ENCODE peak calls at places on chromosomes 11 and 22, in four cellular contexts. V, G, N and P are unnamed samples.

GRCh38 chr22:41922336-41922735 is 4.3 kb downstream of the TNFRSF13C start:
- DNase-seq in V (no peak), G (no peak), N (no peak), P (no peak)

GRCh38 chr11:63866211-63866610 is 27.3 kb downstream of the MARK2 start:
- DNase-seq in V (no peak), G (no peak), N (peak; percentile 61), P (peak; percentile 84)

GRCh38 chr11:68351450-68352275 is 39.3 kb downstream of the LRP5 start:
- DNase-seq in V (no peak), G (no peak), N (no peak), P (no peak)

GRCh38 chr11:34243620-34244493 is 114.0 kb downstream of the ABTB2 start:
- DNase-seq in V (no peak), G (no peak), N (peak; percentile 77), P (peak; percentile 46)

GRCh38 chr11:41431784-41432183 is 27.7 kb downstream of the LRRC4C start:
- DNase-seq in V (peak; percentile 5), G (no peak), N (no peak), P (peak; percentile 76)

GRCh38 chr11:12418019-12418611 is 40.7 kb downstream of the PARVA start:
- DNase-seq in V (no peak), G (no peak), N (peak; percentile 57), P (peak; percentile 64)

GRCh38 chr11:9459573-9460321 is 1.1 kb upstream of the ZNF143 start:
- DNase-seq in V (no peak), G (peak; percentile 17), N (peak; percentile 64), P (peak; percentile 42)

GRCh38 chr22:20295262-20296064 is 24.4 kb downstream of the DGCR6L start:
- DNase-seq in V (no peak), G (no peak), N (no peak), P (no peak)

GRCh38 chr22:36658900-36659299 is 44.7 kb downstream of the CACNG2 start:
- DNase-seq in V (no peak), G (no peak), N (no peak), P (peak; percentile 15)

GRCh38 chr11:69483696-69484426 is 2.4 kb downstream of the LINC01488 start:
- DNase-seq in V (no peak), G (no peak), N (no peak), P (no peak)

GRCh38 chr11:12205330-12205729 is 94.9 kb downstream of the MICAL2 start:
- DNase-seq in V (no peak), G (no peak), N (peak; percentile 87), P (no peak)

GRCh38 chr11:129320485-129320884 is 55.2 kb upstream of the BARX2 start:
- DNase-seq in V (no peak), G (no peak), N (no peak), P (no peak)

GRCh38 chr11:134837166-134837886 is 425.3 kb upstream of the B3GAT1 start:
- DNase-seq in V (no peak), G (no peak), N (no peak), P (no peak)

GRCh38 chr11:18372187-18372586 is 22.2 kb upstream of the LDHA start:
- DNase-seq in V (no peak), G (no peak), N (no peak), P (no peak)

GRCh38 chr11:61602775-61603569 is 22.1 kb upstream of the SYT7 start:
- DNase-seq in V (peak; percentile 52), G (no peak), N (peak; percentile 96), P (peak; percentile 90)

GRCh38 chr11:8261316-8261715 is 2.4 kb downstream of the LMO1 start:
- DNase-seq in V (no peak), G (no peak), N (no peak), P (no peak)

GRCh38 chr11:102518296-102519094 is 12.1 kb downstream of the MMP7 start:
- DNase-seq in V (no peak), G (no peak), N (no peak), P (no peak)

GRCh38 chr11:69718147-69718546 is 14.3 kb upstream of the FGF19 start:
- DNase-seq in V (peak; percentile 88), G (peak; percentile 80), N (peak; percentile 23), P (peak; percentile 98)

GRCh38 chr11:5291207-5291838 is 10.4 kb downstream of the OR51B4 start:
- DNase-seq in V (no peak), G (no peak), N (peak; percentile 68), P (peak; percentile 10)

GRCh38 chr11:50174189-50174588 is 141.5 kb downstream of the OR4C45 start:
- DNase-seq in V (no peak), G (no peak), N (peak; percentile 11), P (no peak)

GRCh38 chr11:93477684-93478234 is 65.4 kb downstream of the SMCO4 start:
- DNase-seq in V (no peak), G (peak; percentile 88), N (peak; percentile 11), P (no peak)

GRCh38 chr11:48272551-48273080 is 9.0 kb downstream of the OR4X1 start:
- DNase-seq in V (no peak), G (no peak), N (no peak), P (no peak)
- H3K9me3 ChIP-seq in V (no peaks in the 10 kb centered on the region), G (no peaks in the 10 kb centered on the region), N (no peaks in the 10 kb centered on the region), P (no peaks in the 10 kb centered on the region)

GRCh38 chr11:6588018-6588417 is 15.4 kb downstream of the RRP8 start:
- DNase-seq in V (no peak), G (no peak), N (no peak), P (no peak)

GRCh38 chr11:6583584-6583983 is 19.8 kb downstream of the RRP8 start:
- DNase-seq in V (no peak), G (no peak), N (no peak), P (no peak)

GRCh38 chr11:6586434-6587359 is 16.7 kb downstream of the RRP8 start:
- DNase-seq in V (peak; percentile 72), G (no peak), N (no peak), P (no peak)

GRCh38 chr11:6587360-6587953 is 16.0 kb downstream of the RRP8 start:
- DNase-seq in V (no peak), G (no peak), N (no peak), P (no peak)

GRCh38 chr11:6584528-6584927 is 18.9 kb downstream of the RRP8 start:
- DNase-seq in V (no peak), G (no peak), N (no peak), P (no peak)
- H3K9me3 ChIP-seq in V (no peaks in the 10 kb centered on the region), G (peaks cover 23% of the 10 kb centered on the region), N (peaks cover 2% of the 10 kb centered on the region), P (peaks cover 10% of the 10 kb centered on the region)

DNA sequence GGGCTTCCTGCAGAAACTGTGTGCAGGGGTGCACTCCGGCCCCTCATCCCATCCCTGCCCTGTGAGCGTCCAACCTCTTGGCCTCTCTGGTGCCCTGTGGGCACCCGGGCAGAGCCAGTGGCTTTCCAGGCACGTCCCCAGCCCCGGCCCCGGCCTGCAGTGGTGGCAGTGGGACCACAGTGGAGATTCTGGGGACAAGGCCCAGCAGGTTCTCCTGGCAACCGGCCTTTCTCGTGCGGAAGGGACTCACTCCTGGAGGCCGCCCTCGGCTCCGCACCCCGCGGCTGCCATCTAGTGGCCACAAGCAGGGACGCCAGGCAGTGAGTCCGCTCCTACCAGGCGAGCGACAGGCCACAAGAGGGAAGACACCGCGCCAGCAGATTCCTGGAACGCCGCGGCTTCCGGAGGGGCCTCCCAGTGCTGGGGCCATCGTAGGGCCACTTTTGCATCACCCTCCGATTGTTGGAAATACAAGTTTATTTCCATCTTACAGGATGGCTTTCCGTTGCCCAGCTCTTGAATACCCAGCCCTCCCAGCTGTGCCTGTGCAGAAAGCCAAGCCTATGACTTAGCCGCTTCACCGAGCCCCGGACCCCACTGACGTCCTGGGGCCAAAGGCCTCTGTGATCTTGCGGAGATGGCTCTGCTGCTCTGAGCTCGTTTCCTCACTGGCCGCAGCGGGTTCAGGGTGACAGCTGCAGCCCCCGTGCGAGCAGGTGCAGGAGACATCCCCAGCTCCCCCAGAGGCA is 357.3 kb downstream of the CTTN start:
- DNase-seq in V (peak; percentile 83), G (peak; percentile 77), N (peak; percentile 46), P (peak; percentile 85)
- H3K9me3 ChIP-seq in V (no peaks in the 10 kb centered on the region), G (peaks cover 11% of the 10 kb centered on the region), N (peaks cover 1% of the 10 kb centered on the region), P (peaks cover 12% of the 10 kb centered on the region)

GRCh38 chr11:118527109-118527508 is at the start of gene TTC36:
- DNase-seq in V (no peak), G (no peak), N (no peak), P (no peak)
- H3K9me3 ChIP-seq in V (no peaks in the 10 kb centered on the region), G (no peaks in the 10 kb centered on the region), N (no peaks in the 10 kb centered on the region), P (no peaks in the 10 kb centered on the region)

DNA sequence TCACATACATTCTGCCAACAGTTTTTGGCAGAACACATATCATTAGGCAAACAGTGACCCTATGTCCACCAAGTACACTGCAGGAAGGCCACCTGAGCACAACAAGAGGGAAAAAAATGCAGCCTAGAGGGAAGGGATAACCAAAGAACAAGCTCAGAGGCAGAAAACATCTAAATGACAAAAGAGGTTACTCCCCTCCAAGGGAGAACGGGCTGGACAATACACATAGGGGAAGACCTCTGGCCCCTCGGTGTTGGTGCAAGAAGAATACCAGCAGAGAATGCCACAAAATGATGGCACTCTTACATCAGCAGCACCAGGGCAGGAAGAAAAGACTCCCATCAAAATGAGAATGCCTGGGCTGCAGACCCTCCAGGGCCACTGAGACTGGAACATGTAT is 66.6 kb upstream of the OPCML start:
- DNase-seq in V (no peak), G (no peak), N (no peak), P (no peak)
- H3K9me3 ChIP-seq in V (no peaks in the 10 kb centered on the region), G (no peaks in the 10 kb centered on the region), N (peaks cover 36% of the 10 kb centered on the region), P (peaks cover 32% of the 10 kb centered on the region)

GRCh38 chr11:74871037-74871436 is 77.9 kb downstream of the XRRA1 start:
- DNase-seq in V (no peak), G (no peak), N (no peak), P (no peak)

GRCh38 chr11:74866557-74866956 is 82.3 kb downstream of the XRRA1 start:
- DNase-seq in V (no peak), G (no peak), N (no peak), P (no peak)

GRCh38 chr11:74870485-74870884 is 78.4 kb downstream of the XRRA1 start:
- DNase-seq in V (peak; percentile 37), G (no peak), N (peak; percentile 66), P (peak; percentile 68)
- H3K9me3 ChIP-seq in V (peaks cover 4% of the 10 kb centered on the region), G (peaks cover 78% of the 10 kb centered on the region), N (peaks cover 43% of the 10 kb centered on the region), P (peaks cover 67% of the 10 kb centered on the region)

GRCh38 chr11:106077609-106078517 is at the start of gene AASDHPPT:
- DNase-seq in V (peak; percentile 37), G (no peak), N (peak; percentile 29), P (peak; percentile 67)

GRCh38 chr11:106076421-106076922 is 675 bp downstream of the KBTBD3 start:
- DNase-seq in V (peak; percentile 13), G (no peak), N (no peak), P (no peak)

GRCh38 chr11:106072804-106073203 is 4.3 kb downstream of the KBTBD3 start:
- DNase-seq in V (no peak), G (no peak), N (no peak), P (no peak)

GRCh38 chr11:106082096-106082495 is 4.6 kb downstream of the AASDHPPT start:
- DNase-seq in V (no peak), G (no peak), N (no peak), P (no peak)

DNA sequence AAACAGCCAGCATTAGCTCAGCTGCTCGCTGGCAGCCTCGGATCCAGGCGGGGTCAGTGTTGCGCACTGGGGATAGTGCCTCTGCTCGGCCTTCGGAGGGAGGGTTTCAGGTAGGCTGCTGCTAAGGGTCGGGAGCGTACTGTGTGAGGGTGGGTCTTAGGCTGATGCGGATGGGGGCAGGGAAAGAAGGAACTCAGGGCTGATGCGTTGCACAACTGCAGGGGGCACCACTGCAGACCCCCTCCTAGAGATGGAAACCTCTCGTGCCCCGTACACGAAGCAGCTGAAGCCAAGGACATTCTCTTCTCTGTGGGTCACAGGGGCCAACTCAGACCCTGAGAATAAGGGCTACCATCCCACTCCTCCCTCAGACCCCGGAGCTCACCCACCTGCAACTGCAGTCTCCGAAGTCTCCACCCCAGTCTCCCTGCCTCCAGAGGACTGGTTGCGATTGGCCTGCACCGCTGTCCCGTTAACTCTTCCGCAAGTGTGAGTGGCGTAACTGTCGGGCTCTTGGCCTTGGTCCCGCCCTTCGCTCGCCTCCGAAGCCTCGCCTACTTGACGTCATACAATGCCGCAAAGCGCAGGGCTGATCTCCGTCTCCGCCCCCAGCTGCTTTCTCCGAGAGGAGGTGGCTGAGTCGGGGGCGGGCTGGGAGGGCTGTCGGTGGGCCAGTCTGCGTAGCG is at the start of gene KBTBD3:
- DNase-seq in V (peak; percentile 99), G (peak; percentile 98), N (peak; percentile 99), P (peak; percentile 100)
- H3K9me3 ChIP-seq in V (no peaks in the 10 kb centered on the region), G (peaks cover 9% of the 10 kb centered on the region), N (no peaks in the 10 kb centered on the region), P (no peaks in the 10 kb centered on the region)